ENCODE peak calls at places on chromosomes 13 and 19, in ten cellular contexts. J is lower leg skin; K is AG09319; X is stimulated activated CD4-positive, alpha-beta T cell treated with anti-CD3 and anti-CD28 coated beads, Interleukin-4, amount 100 ng/mL, for 4 hours; G is LHCN-M2; R is HEK293T; M is colonic mucosa; Z is spleen; T is T-helper 2 cell; B is NCI-H1092. Y is an unnamed sample.

GRCh38 chr13:50238922-50239321 is 223.7 kb downstream of the KCNRG start:
- DNase-seq in J (no peak), K (no peak), X (no peak), G (no peak), R (no peak), M (no peak), Z (no peak), T (no peak), B (no peak), Y (no peak)

GRCh38 chr13:39554371-39554770 is 48.6 kb downstream of the LHFPL6 start:
- DNase-seq in J (no peak), K (no peak), X (no peak), G (no peak), R (no peak), M (no peak), Z (no peak), T (no peak), B (no peak), Y (no peak)

GRCh38 chr19:5131866-5132561 is 163.1 kb downstream of the KDM4B start:
- DNase-seq in J (no peak), K (no peak), X (no peak), G (no peak), R (no peak), M (no peak), Z (peak; percentile 89), T (no peak), B (no peak), Y (no peak)

GRCh38 chr19:37594982-37595382 is 306 bp downstream of the ZNF540 start:
- DNase-seq in J (peak; percentile 91), K (no peak), X (peak; percentile 39), G (peak; percentile 69), R (no peak), M (peak; percentile 68), Z (peak; percentile 87), T (peak; percentile 32), B (peak; percentile 5), Y (no peak)

GRCh38 chr13:50400035-50400726 is 384.9 kb downstream of the KCNRG start:
- DNase-seq in J (no peak), K (no peak), X (no peak), G (no peak), R (no peak), M (no peak), Z (no peak), T (no peak), B (no peak), Y (no peak)

GRCh38 chr13:39789451-39789850 is 134.0 kb downstream of the COG6 start:
- DNase-seq in J (no peak), K (no peak), X (no peak), G (no peak), R (no peak), M (no peak), Z (no peak), T (no peak), B (no peak), Y (no peak)

GRCh38 chr13:27211771-27212364 is 39.5 kb upstream of the RPL21 start:
- DNase-seq in J (no peak), K (no peak), X (no peak), G (peak; percentile 58), R (no peak), M (no peak), Z (no peak), T (no peak), B (no peak), Y (peak; percentile 19)

GRCh38 chr19:18328340-18329034 is 5.6 kb upstream of the LSM4 start:
- DNase-seq in J (peak; percentile 97), K (peak; percentile 94), X (peak; percentile 69), G (peak; percentile 98), R (peak; percentile 93), M (peak; percentile 97), Z (peak; percentile 88), T (peak; percentile 82), B (peak; percentile 97), Y (peak; percentile 93)

GRCh38 chr13:77001963-77002587 is 10.2 kb downstream of the CLN5 start:
- DNase-seq in J (no peak), K (no peak), X (no peak), G (no peak), R (no peak), M (no peak), Z (no peak), T (no peak), B (no peak), Y (no peak)

GRCh38 chr13:99086149-99086868 is 108.4 kb upstream of the DOCK9 start:
- DNase-seq in J (peak; percentile 91), K (no peak), X (peak; percentile 69), G (peak; percentile 41), R (peak; percentile 59), M (peak; percentile 53), Z (peak; percentile 95), T (peak; percentile 58), B (peak; percentile 58), Y (no peak)

GRCh38 chr19:18065173-18065495 is 21.6 kb downstream of the IL12RB1 start:
- DNase-seq in J (no peak), K (no peak), X (no peak), G (no peak), R (no peak), M (no peak), Z (no peak), T (no peak), B (no peak), Y (no peak)

GRCh38 chr19:17450264-17451075 is 2.0 kb upstream of the TMEM221 start:
- DNase-seq in J (no peak), K (no peak), X (peak; percentile 27), G (peak; percentile 22), R (no peak), M (no peak), Z (no peak), T (peak; percentile 19), B (no peak), Y (peak; percentile 54)

GRCh38 chr13:41544824-41545707 is 87.7 kb downstream of the RGCC start:
- DNase-seq in J (no peak), K (no peak), X (no peak), G (peak; percentile 59), R (no peak), M (peak; percentile 13), Z (no peak), T (no peak), B (no peak), Y (peak; percentile 38)

GRCh38 chr19:45515807-45516401 is 8.6 kb downstream of the VASP start:
- DNase-seq in J (no peak), K (no peak), X (no peak), G (no peak), R (no peak), M (peak; percentile 76), Z (no peak), T (no peak), B (no peak), Y (no peak)

GRCh38 chr19:46762245-46762890 is 16.1 kb upstream of the STRN4 start:
- DNase-seq in J (no peak), K (no peak), X (no peak), G (no peak), R (no peak), M (no peak), Z (no peak), T (no peak), B (no peak), Y (no peak)

GRCh38 chr13:50845211-50845610 is 1.7 kb upstream of the DLEU7 start:
- DNase-seq in J (no peak), K (no peak), X (no peak), G (peak; percentile 63), R (no peak), M (no peak), Z (no peak), T (no peak), B (no peak), Y (no peak)

GRCh38 chr13:24365191-24365590 is 55.8 kb downstream of the C1QTNF9 start:
- DNase-seq in J (no peak), K (no peak), X (no peak), G (no peak), R (no peak), M (no peak), Z (peak; percentile 41), T (no peak), B (no peak), Y (no peak)

GRCh38 chr13:113531041-113531873 is 40.7 kb upstream of the DCUN1D2 start:
- DNase-seq in J (peak; percentile 23), K (no peak), X (no peak), G (no peak), R (no peak), M (no peak), Z (peak; percentile 61), T (no peak), B (no peak), Y (no peak)

GRCh38 chr13:89061821-89062220 is 1390.7 kb downstream of the SLITRK5 start:
- DNase-seq in J (no peak), K (no peak), X (no peak), G (no peak), R (no peak), M (peak; percentile 33), Z (no peak), T (no peak), B (peak; percentile 71), Y (no peak)

GRCh38 chr19:13843104-13843921 is 33.6 kb upstream of the NANOS3 start:
- DNase-seq in J (peak; percentile 95), K (no peak), X (no peak), G (no peak), R (no peak), M (peak; percentile 82), Z (peak; percentile 84), T (no peak), B (no peak), Y (no peak)

GRCh38 chr13:44160549-44161278 is 212.9 kb upstream of the SERP2 start:
- DNase-seq in J (no peak), K (no peak), X (no peak), G (no peak), R (no peak), M (no peak), Z (no peak), T (no peak), B (no peak), Y (no peak)

GRCh38 chr13:45047394-45048328 is 58.3 kb downstream of the GPALPP1 start:
- DNase-seq in J (peak; percentile 93), K (peak; percentile 63), X (peak; percentile 69), G (peak; percentile 84), R (peak; percentile 78), M (peak; percentile 81), Z (peak; percentile 87), T (peak; percentile 62), B (peak; percentile 64), Y (no peak)

GRCh38 chr19:46759817-46760333 is 13.6 kb upstream of the STRN4 start:
- DNase-seq in J (no peak), K (peak; percentile 99), X (no peak), G (peak; percentile 91), R (no peak), M (no peak), Z (no peak), T (no peak), B (no peak), Y (no peak)